ENCODE peak calls at places on chromosomes 3 and 15, in five cellular contexts. E is CD4-positive, CD25-positive, alpha-beta regulatory T cell; Y is WERI-Rb-1; Q is small intestine; M is astrocyte. B is an unnamed sample.

GRCh38 chr3:66938338-66938963 is 59.7 kb upstream of the KBTBD8 start:
- DNase-seq in Q (peak; percentile 81), E (no peak), M (peak; percentile 27), Y (peak; percentile 48), B (no peak)

GRCh38 chr3:124395584-124396340 is 334.5 kb upstream of the UMPS start:
- DNase-seq in Q (peak; percentile 62), M (no peak), Y (no peak), E (no peak), B (no peak)

GRCh38 chr3:149678365-149678948 is 20.6 kb upstream of the WWTR1 start:
- DNase-seq in M (no peak), Q (no peak), E (no peak), Y (no peak), B (no peak)

GRCh38 chr15:48647963-48648362 is 2.5 kb upstream of the FBN1 start:
- DNase-seq in E (no peak), Y (peak; percentile 15), M (no peak), Q (no peak), B (no peak)

GRCh38 chr15:49421991-49422390 is 1.1 kb upstream of the FGF7 start:
- DNase-seq in E (peak; percentile 1), M (peak; percentile 55), Q (peak; percentile 54), Y (peak; percentile 29), B (no peak)

GRCh38 chr15:83881156-83881555 is 227.2 kb downstream of the ADAMTSL3 start:
- DNase-seq in E (no peak), Y (no peak), M (no peak), Q (no peak), B (no peak)

GRCh38 chr3:9582332-9582731 is 28.7 kb upstream of the LHFPL4 start:
- DNase-seq in Y (no peak), Q (no peak), E (no peak), M (no peak), B (no peak)

GRCh38 chr3:155603302-155603701 is 141.6 kb downstream of the PLCH1 start:
- DNase-seq in E (no peak), Q (no peak), Y (no peak), M (no peak), B (no peak)

GRCh38 chr15:44081223-44082013 is 113.7 kb downstream of the FRMD5 start:
- DNase-seq in Q (no peak), Y (no peak), M (peak; percentile 85), E (no peak), B (no peak)

GRCh38 chr15:45458746-45459403 is 63.7 kb downstream of the SLC30A4 start:
- DNase-seq in Y (peak; percentile 60), M (no peak), E (peak; percentile 69), Q (peak; percentile 76), B (peak; percentile 69)

GRCh38 chr15:59349715-59350420 is 22.8 kb downstream of the MYO1E start:
- DNase-seq in Y (no peak), M (peak; percentile 97), Q (peak; percentile 58), E (no peak), B (no peak)

GRCh38 chr15:42495361-42496212 is at the start of gene SNAP23:
- DNase-seq in Q (peak; percentile 98), M (peak; percentile 94), E (peak; percentile 81), Y (peak; percentile 89), B (peak; percentile 66)

GRCh38 chr15:70892002-70892911 is at the start of the genes LRRC49 and THAP10:
- DNase-seq in M (peak; percentile 93), Y (peak; percentile 94), E (peak; percentile 10), Q (peak; percentile 88), B (peak; percentile 23)

GRCh38 chr3:155392138-155392537 is 98.7 kb upstream of the STRIT1 start:
- DNase-seq in Q (no peak), E (no peak), M (no peak), Y (no peak), B (no peak)

GRCh38 chr3:196948442-196949365 is 6.4 kb upstream of the NCBP2 start:
- DNase-seq in E (no peak), Y (peak; percentile 56), Q (no peak), M (no peak), B (no peak)

GRCh38 chr15:69394556-69395282 is 19.4 kb upstream of the KIF23 start:
- DNase-seq in M (peak; percentile 32), Q (peak; percentile 57), Y (peak; percentile 91), E (peak; percentile 67), B (peak; percentile 64)

GRCh38 chr15:92811514-92811913 is 88.6 kb upstream of the CHD2 start:
- DNase-seq in Y (no peak), Q (peak; percentile 67), E (no peak), M (no peak), B (peak; percentile 23)

GRCh38 chr3:36740822-36741221 is 23.5 kb downstream of the DCLK3 start:
- DNase-seq in E (no peak), Y (no peak), Q (no peak), M (no peak), B (no peak)

GRCh38 chr3:184284696-184285095 is 8.9 kb downstream of the ECE2 start:
- DNase-seq in Q (peak; percentile 31), M (peak; percentile 53), E (no peak), Y (peak; percentile 89), B (no peak)

GRCh38 chr3:175951047-175951694 is 1092.0 kb downstream of the NAALADL2 start:
- DNase-seq in M (peak; percentile 49), Y (no peak), Q (no peak), E (no peak), B (no peak)

GRCh38 chr3:84136425-84136824 is 822.4 kb upstream of the CADM2 start:
- DNase-seq in E (no peak), M (no peak), Q (no peak), Y (no peak), B (no peak)

GRCh38 chr3:42906085-42906904 is at the start of gene ZNF662:
- DNase-seq in Y (no peak), M (no peak), E (no peak), Q (peak; percentile 45), B (no peak)

GRCh38 chr3:42904076-42904475 is 1.9 kb upstream of the ZNF662 start:
- DNase-seq in Y (no peak), E (no peak), M (no peak), Q (no peak), B (no peak)

GRCh38 chr3:42908675-42909074 is 2.7 kb downstream of the ZNF662 start:
- DNase-seq in E (no peak), M (no peak), Y (no peak), Q (no peak), B (no peak)

GRCh38 chr3:42906905-42907183 is 902 bp downstream of the ZNF662 start:
- DNase-seq in Q (no peak), E (no peak), M (no peak), Y (no peak), B (no peak)

GRCh38 chr3:42905740-42906084 is 230 bp upstream of the ZNF662 start:
- DNase-seq in M (no peak), E (no peak), Q (no peak), Y (no peak), B (no peak)
- H3K9me3 ChIP-seq in M (no peaks in the 10 kb centered on the region), E (peaks cover 15% of the 10 kb centered on the region), Q (no peaks in the 10 kb centered on the region), Y (no peaks in the 10 kb centered on the region), B (peaks cover 3% of the 10 kb centered on the region)

GRCh38 chr3:118838871-118839270 is 195.8 kb downstream of the IGSF11 start:
- DNase-seq in Y (no peak), Q (no peak), E (no peak), M (no peak), B (no peak)
- H3K9me3 ChIP-seq in Y (peaks cover 6% of the 10 kb centered on the region), Q (no peaks in the 10 kb centered on the region), E (peaks cover 9% of the 10 kb centered on the region), M (peaks cover 9% of the 10 kb centered on the region), B (peaks cover 6% of the 10 kb centered on the region)

DNA sequence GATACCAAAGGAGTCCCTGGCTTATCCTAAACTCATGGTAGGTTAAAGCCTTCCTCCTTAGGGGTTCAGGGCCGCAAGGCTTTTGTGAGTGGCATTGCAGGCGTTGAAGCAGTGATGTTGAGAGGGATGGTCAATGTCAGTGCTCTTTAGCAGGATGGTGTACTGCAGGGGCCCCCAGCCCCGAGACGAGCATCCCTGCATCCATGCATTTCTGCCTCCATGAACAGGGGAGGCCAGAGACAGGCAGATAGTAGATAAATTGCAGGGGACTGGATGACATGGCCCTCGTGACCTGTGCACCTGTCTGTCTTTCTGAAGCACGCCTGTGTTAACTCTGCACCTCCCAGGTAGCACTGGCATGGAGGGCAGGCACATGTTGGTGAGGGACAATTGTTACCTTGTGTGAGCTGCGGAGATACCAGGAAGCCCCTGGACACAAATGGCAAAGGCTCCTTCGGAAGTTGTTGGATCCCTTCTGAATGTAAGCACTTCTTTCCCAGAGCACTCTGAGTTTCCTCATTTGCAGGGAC is 133.5 kb downstream of the SNRPN start:
- DNase-seq in Q (no peak), Y (no peak), E (no peak), M (no peak), B (no peak)
- H3K9me3 ChIP-seq in Q (peaks cover 4% of the 10 kb centered on the region), Y (no peaks in the 10 kb centered on the region), E (peaks cover 84% of the 10 kb centered on the region), M (peaks cover 37% of the 10 kb centered on the region), B (peaks cover 18% of the 10 kb centered on the region)

DNA sequence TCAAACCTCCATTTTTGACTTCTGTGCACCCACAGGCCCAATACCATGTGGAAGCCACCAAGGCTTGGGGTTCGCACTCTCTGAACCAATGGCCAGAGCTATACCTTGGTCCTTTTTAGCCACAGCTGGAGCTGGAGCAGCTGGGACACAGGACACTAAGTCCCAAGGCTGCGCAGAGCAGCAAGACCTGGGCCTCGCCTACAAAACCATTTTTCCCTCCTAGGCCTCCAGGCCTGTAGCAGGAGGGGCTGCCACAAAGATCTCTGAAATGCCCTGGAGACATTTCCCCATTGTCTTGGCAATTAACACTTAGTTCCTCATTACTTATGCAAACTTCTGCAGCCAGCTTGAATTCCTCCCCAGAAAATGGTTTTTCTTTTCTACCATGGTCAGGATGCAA is 81.3 kb downstream of the ZMAT3 start:
- DNase-seq in Y (no peak), Q (no peak), E (no peak), M (no peak), B (no peak)
- H3K9me3 ChIP-seq in Y (peaks cover 24% of the 10 kb centered on the region), Q (peaks cover 2% of the 10 kb centered on the region), E (peaks cover 29% of the 10 kb centered on the region), M (peaks cover 19% of the 10 kb centered on the region), B (peaks cover 16% of the 10 kb centered on the region)

GRCh38 chr15:27894645-27895044 is 204.5 kb downstream of the OCA2 start:
- DNase-seq in Q (no peak), Y (no peak), M (no peak), E (no peak), B (no peak)
- H3K9me3 ChIP-seq in Q (peaks cover 2% of the 10 kb centered on the region), Y (peaks cover 9% of the 10 kb centered on the region), M (no peaks in the 10 kb centered on the region), E (peaks cover 1% of the 10 kb centered on the region), B (peaks cover 4% of the 10 kb centered on the region)

B was measured in T-helper 17 cell.